ENCODE peak calls at places on chromosomes 16 and 17, in nine cellular contexts. G is dermis blood vessel endothelial cell, C is NCI-H1092 treated with DMSO at 0.1 percent for 48 hours, F is GM19239, N is cardiac fibroblast, K is OCI-LY7, R is HAP-1, M is NCI-H2081 treated with DMSO at 0.1 percent for 48 hours, J is 8988T. B is an unnamed sample.
A peak's percentile ranks its signal among the peaks of the same experiment; 100 is the strongest.

GRCh38 chr17:19753661-19754463 is 5.8 kb upstream of the ALDH3A1 start:
- DNase-seq in G (peak; percentile 47), C (peak; percentile 16), F (no peak), N (no peak), K (no peak), R (peak; percentile 32), M (no peak), J (peak; percentile 68), B (no peak)

GRCh38 chr17:4920351-4921048 is 11.6 kb upstream of the GP1BA start:
- DNase-seq in G (no peak), C (no peak), F (no peak), N (peak; percentile 65), K (no peak), R (no peak), M (no peak), J (no peak), B (peak; percentile 59)

GRCh38 chr16:2692251-2692947 is 10.1 kb downstream of the KCTD5 start:
- DNase-seq in G (no peak), C (peak; percentile 77), F (no peak), N (no peak), K (no peak), R (no peak), M (no peak), J (no peak), B (no peak)

GRCh38 chr16:15427648-15428239 is 6.6 kb upstream of the BMERB1 start:
- DNase-seq in G (peak; percentile 85), C (peak; percentile 26), F (peak; percentile 28), N (peak; percentile 86), K (peak; percentile 63), R (peak; percentile 65), M (no peak), J (peak; percentile 21), B (peak; percentile 91)

GRCh38 chr17:82479602-82480001 is 21.1 kb downstream of the NARF start:
- DNase-seq in G (no peak), C (no peak), F (no peak), N (no peak), K (no peak), R (no peak), M (no peak), J (no peak), B (no peak)

GRCh38 chr16:65142276-65142675 is 20.4 kb upstream of the CDH11 start:
- DNase-seq in G (no peak), C (no peak), F (no peak), N (peak; percentile 10), K (no peak), R (no peak), M (no peak), J (no peak), B (peak; percentile 3)

GRCh38 chr17:82300707-82301270 is 16.6 kb downstream of the CD7 start:
- DNase-seq in G (peak; percentile 79), C (no peak), F (no peak), N (peak; percentile 45), K (peak; percentile 79), R (peak; percentile 71), M (no peak), J (peak; percentile 88), B (peak; percentile 35)

GRCh38 chr17:17186551-17187505 is 19.3 kb downstream of the PLD6 start:
- DNase-seq in G (no peak), C (no peak), F (no peak), N (no peak), K (no peak), R (no peak), M (no peak), J (no peak), B (peak; percentile 37)

GRCh38 chr17:82020874-82021727 is 1.6 kb downstream of the CENPX start:
- DNase-seq in G (peak; percentile 87), C (peak; percentile 35), F (no peak), N (peak; percentile 79), K (peak; percentile 82), R (peak; percentile 72), M (no peak), J (peak; percentile 70), B (peak; percentile 56)

GRCh38 chr16:58094791-58095574 is 34.2 kb downstream of the CFAP20 start:
- DNase-seq in G (no peak), C (no peak), F (no peak), N (no peak), K (peak; percentile 18), R (no peak), M (no peak), J (no peak), B (no peak)

GRCh38 chr17:55710410-55710809 is 12.3 kb downstream of the TMEM100 start:
- DNase-seq in G (peak; percentile 16), C (peak; percentile 71), F (no peak), N (peak; percentile 28), K (no peak), R (no peak), M (no peak), J (no peak), B (peak; percentile 84)

GRCh38 chr16:4681471-4682083 is 11.8 kb upstream of the NUDT16L1 start:
- DNase-seq in G (no peak), C (no peak), F (no peak), N (no peak), K (no peak), R (no peak), M (no peak), J (no peak), B (no peak)

GRCh38 chr17:38628441-38628840 is 22.7 kb upstream of the SRCIN1 start:
- DNase-seq in G (peak; percentile 15), C (no peak), F (no peak), N (peak; percentile 9), K (peak; percentile 22), R (peak; percentile 67), M (no peak), J (no peak), B (peak; percentile 14)